ENCODE peak calls at places on chromosomes 1 and 21, in four cellular contexts. K is ovary, Y is sigmoid colon, I is stomach. S is an unnamed sample.
A peak's percentile ranks its signal among the peaks of the same experiment; 100 is the strongest.

GRCh38 chr1:9087411-9087810 is 18.0 kb upstream of the SLC2A5 start:
- DNase-seq in K (no peak), Y (no peak), I (no peak), S (no peak)

GRCh38 chr1:154767315-154768240 is 102.5 kb downstream of the KCNN3 start:
- DNase-seq in K (no peak), Y (peak; percentile 72), I (no peak), S (no peak)

GRCh38 chr1:237183963-237184540 is 142.1 kb downstream of the RYR2 start:
- DNase-seq in K (no peak), Y (no peak), I (no peak), S (no peak)

GRCh38 chr21:26570203-26570602 is 2.9 kb downstream of the CYYR1 start:
- DNase-seq in K (no peak), Y (no peak), I (no peak), S (no peak)

GRCh38 chr1:52352690-52353089 is 13.3 kb downstream of the CC2D1B start:
- DNase-seq in K (no peak), Y (no peak), I (no peak), S (no peak)

GRCh38 chr1:207186503-207186902 is 82.5 kb downstream of the C4BPA start:
- DNase-seq in K (no peak), Y (no peak), I (no peak), S (no peak)

GRCh38 chr1:197914510-197914909 is 2.7 kb upstream of the LHX9 start:
- DNase-seq in K (no peak), Y (no peak), I (no peak), S (no peak)

GRCh38 chr21:44019568-44019958 is 7.5 kb downstream of the TRAPPC10 start:
- DNase-seq in K (no peak), Y (no peak), I (no peak), S (no peak)

GRCh38 chr1:202892501-202892900 is 3.6 kb upstream of the RABIF start:
- DNase-seq in K (no peak), Y (no peak), I (no peak), S (no peak)

GRCh38 chr1:88595355-88595754 is 88.7 kb upstream of the PKN2 start:
- DNase-seq in K (no peak), Y (no peak), I (no peak), S (no peak)

GRCh38 chr1:213154056-213154677 is 103.1 kb downstream of the RPS6KC1 start:
- DNase-seq in K (no peak), Y (no peak), I (peak; percentile 56), S (no peak)

GRCh38 chr1:23517581-23517980 is 13.5 kb downstream of the E2F2 start:
- DNase-seq in K (no peak), Y (no peak), I (no peak), S (no peak)

GRCh38 chr1:165855010-165855838 is 27.8 kb downstream of the UCK2 start:
- DNase-seq in K (no peak), Y (no peak), I (no peak), S (no peak)

GRCh38 chr1:208089971-208090755 is 154.0 kb downstream of the PLXNA2 start:
- DNase-seq in K (peak; percentile 41), Y (peak; percentile 74), I (no peak), S (no peak)

GRCh38 chr1:43349594-43350306 is 9.0 kb upstream of the CDC20 start:
- DNase-seq in K (no peak), Y (peak; percentile 73), I (no peak), S (no peak)

GRCh38 chr1:51535006-51535592 is 16.0 kb upstream of the EPS15 start:
- DNase-seq in K (peak; percentile 60), Y (peak; percentile 65), I (peak; percentile 31), S (peak; percentile 61)

GRCh38 chr1:78728359-78728758 is 78.7 kb downstream of the IFI44 start:
- DNase-seq in K (no peak), Y (no peak), I (no peak), S (no peak)

GRCh38 chr21:33936221-33937038 is 20.8 kb upstream of the ATP5PO start:
- DNase-seq in K (no peak), Y (no peak), I (no peak), S (no peak)

GRCh38 chr1:8663915-8664331 is 153.5 kb downstream of the RERE start:
- DNase-seq in K (no peak), Y (peak; percentile 63), I (peak; percentile 35), S (peak; percentile 28)

GRCh38 chr1:44312652-44313196 is 42.3 kb downstream of the ERI3 start:
- DNase-seq in K (no peak), Y (no peak), I (no peak), S (no peak)

GRCh38 chr1:12078938-12079861 is 16.1 kb downstream of the TNFRSF8 start:
- DNase-seq in K (peak; percentile 66), Y (no peak), I (no peak), S (no peak)

GRCh38 chr1:220363196-220363831 is 91.1 kb upstream of the RAB3GAP2 start:
- DNase-seq in K (no peak), Y (no peak), I (no peak), S (no peak)

GRCh38 chr21:17786219-17787181 is 32.7 kb downstream of the C21orf91 start:
- DNase-seq in K (no peak), Y (no peak), I (no peak), S (no peak)

GRCh38 chr1:181675091-181675490 is 191.8 kb downstream of the CACNA1E start:
- DNase-seq in K (no peak), Y (no peak), I (no peak), S (no peak)

GRCh38 chr1:38334930-38335592 is 288.5 kb upstream of the POU3F1 start:
- DNase-seq in K (no peak), Y (no peak), I (no peak), S (no peak)

GRCh38 chr1:38340409-38340808 is 293.8 kb upstream of the POU3F1 start:
- DNase-seq in K (no peak), Y (no peak), I (no peak), S (no peak)

GRCh38 chr1:38336308-38336707 is 289.7 kb upstream of the POU3F1 start:
- DNase-seq in K (no peak), Y (no peak), I (no peak), S (no peak)

GRCh38 chr1:38336961-38337360 is 290.4 kb upstream of the POU3F1 start:
- DNase-seq in K (no peak), Y (no peak), I (no peak), S (no peak)

GRCh38 chr1:38337711-38338110 is 291.1 kb upstream of the POU3F1 start:
- DNase-seq in K (no peak), Y (no peak), I (no peak), S (no peak)
- TF ChIP-seq EP300 in K (no peak), Y (no peak), I (no peak), S (no peak)

DNA sequence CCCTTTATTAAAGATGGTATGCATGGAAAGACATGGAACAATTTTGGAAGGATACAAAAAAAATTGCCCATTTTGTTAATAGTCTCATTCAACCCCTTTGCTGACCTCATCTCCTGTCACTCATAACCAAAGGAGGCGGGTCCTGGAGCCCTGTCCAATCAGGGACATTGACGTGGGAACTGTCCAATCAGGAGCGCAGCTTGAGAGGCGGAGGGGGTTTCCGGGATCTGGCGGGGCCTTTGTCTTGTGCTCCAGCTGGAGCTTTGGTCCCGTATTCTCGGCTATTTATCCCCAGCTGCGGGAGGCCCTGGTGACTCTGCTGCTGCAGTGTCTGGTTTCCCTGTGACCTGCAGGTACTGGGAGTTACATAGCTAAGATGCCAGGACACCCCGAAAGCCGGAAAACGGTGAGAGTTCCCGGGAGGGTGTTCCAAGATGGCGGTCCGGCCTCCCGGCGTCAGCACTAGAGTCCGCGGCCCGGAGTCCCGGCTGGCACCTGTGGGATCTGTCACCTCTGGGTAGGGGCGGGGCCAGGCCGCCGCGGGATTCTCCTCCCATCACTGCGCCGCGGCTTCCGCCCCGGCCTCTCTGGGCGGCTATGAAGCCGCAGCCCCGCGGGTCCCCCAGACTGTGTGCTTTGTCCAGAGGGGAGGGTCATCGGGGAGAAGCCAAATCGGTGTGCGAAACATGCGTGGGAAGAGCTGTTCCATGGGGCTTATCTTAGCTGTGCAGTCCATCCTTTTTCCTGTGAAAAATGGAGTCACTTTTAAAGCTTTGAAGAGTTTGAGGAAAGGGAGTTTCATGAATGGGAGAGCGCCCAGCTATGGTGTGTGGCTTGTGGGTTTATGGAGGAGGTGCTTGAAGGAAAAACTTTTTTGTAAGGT is at the start of gene ZNF678:
- DNase-seq in K (peak; percentile 88), Y (peak; percentile 96), I (peak; percentile 93), S (peak; percentile 92)
- TF ChIP-seq POLR2A in K (peak; percentile 14), Y (peak; percentile 21), I (no peak), S (peak; percentile 67)

DNA sequence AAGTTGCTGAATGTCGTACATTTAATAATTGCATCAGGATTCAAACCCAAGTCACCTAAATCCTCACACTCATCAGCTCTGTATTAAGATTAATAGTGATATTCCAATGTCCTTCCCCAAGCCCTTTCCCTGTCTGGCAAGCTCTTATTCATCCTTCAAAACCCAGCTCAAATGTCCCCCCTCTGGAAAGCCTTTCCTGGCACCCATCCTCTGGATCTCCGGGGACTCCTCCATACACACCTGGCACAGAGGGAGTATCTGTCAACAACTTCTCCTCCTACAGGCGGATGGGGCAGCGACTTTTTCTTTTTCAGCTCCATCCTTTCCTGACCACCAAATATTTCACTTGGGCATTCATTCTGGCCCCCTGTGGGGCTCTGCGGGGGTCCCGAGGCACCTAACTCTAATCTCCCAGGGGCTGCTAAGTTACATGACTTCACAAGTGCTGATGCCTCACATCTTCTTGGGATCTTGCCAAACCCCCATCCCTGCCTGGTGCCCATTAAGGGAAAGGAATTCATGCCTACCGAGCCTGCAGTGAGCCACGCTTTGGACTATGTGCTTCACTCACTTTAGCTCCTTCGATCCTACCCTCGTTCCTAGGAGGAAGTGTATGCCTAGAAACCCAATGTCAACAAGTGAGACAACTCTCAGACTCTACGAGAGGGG is 15.2 kb downstream of the TINAGL1 start:
- DNase-seq in K (no peak), Y (peak; percentile 83), I (no peak), S (no peak)
- H3K27ac ChIP-seq in K (no peak overlapping the region), Y (peak overlapping the region; percentile 79), I (no peak overlapping the region), S (peak overlapping the region; percentile 92)

GRCh38 chr1:241696815-241697639 is 44.9 kb downstream of the WDR64 start:
- DNase-seq in K (no peak), Y (no peak), I (no peak), S (no peak)

GRCh38 chr1:241696172-241696814 is 44.2 kb downstream of the WDR64 start:
- DNase-seq in K (no peak), Y (no peak), I (no peak), S (no peak)

GRCh38 chr1:241697640-241698018 is 45.5 kb downstream of the WDR64 start:
- DNase-seq in K (no peak), Y (no peak), I (no peak), S (no peak)

GRCh38 chr1:241695454-241696171 is 43.5 kb downstream of the WDR64 start:
- DNase-seq in K (no peak), Y (no peak), I (no peak), S (no peak)

DNA sequence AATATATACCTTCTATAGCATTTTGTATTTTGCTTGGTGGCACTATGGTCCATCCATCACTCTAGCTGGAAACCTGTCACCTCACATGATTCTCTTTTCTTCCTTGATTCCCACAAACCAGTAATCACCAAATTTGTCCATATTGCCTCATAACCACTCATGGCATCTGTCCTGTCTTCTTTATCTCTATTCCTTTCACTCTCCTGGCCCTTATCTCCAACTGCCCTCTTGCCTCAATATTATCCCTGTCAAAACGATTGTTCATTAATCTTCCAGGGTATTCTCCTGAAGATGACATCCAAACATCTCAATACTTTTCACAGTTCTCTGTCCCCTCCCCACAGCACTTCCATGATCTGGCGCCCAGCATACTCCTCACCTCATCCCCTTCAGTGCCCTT is 46.1 kb downstream of the WDR64 start:
- DNase-seq in K (no peak), Y (no peak), I (no peak), S (no peak)
- TF ChIP-seq EP300 in K (no peak), Y (no peak), I (no peak), S (no peak)

GRCh38 chr1:160643138-160643537 is 3.7 kb downstream of the SLAMF1 start:
- DNase-seq in K (no peak), Y (no peak), I (no peak), S (no peak)
- TF ChIP-seq POLR2A in K (no peak), Y (no peak), I (no peak), S (no peak)

GRCh38 chr1:36486088-36486435 is 3.3 kb upstream of the CSF3R start:
- DNase-seq in K (no peak), Y (no peak), I (no peak), S (no peak)
- H3K27ac ChIP-seq in K (no peak overlapping the region), Y (no peak overlapping the region), I (peak overlapping the region; percentile 65), S (peak overlapping the region; percentile 28)